ENCODE peak calls at places on chromosomes 16 and 17, in ten cellular contexts. One of them, this sample, is unnamed.

GRCh38 chr17:721540-721937 is 6.9 kb upstream of the VPS53 start:
- DNase-seq in nucleus accumbens: no peak
- DNase-seq in thoracic aorta: no peak
- DNase-seq in NCI-H524: no peak
- DNase-seq in H4: no peak
- DNase-seq in heart left ventricle: no peak
- DNase-seq in activated naive CD4-positive, alpha-beta T cell: no peak
- DNase-seq in memory B cell: no peak
- DNase-seq in ascending aorta: no peak
- DNase-seq in HT1080: no peak
- DNase-seq in this sample: no peak

GRCh38 chr16:48932216-48932855 is 322.4 kb upstream of the N4BP1 start:
- DNase-seq in nucleus accumbens: no peak
- DNase-seq in thoracic aorta: no peak
- DNase-seq in NCI-H524: no peak
- DNase-seq in H4: no peak
- DNase-seq in heart left ventricle: no peak
- DNase-seq in activated naive CD4-positive, alpha-beta T cell: no peak
- DNase-seq in memory B cell: no peak
- DNase-seq in ascending aorta: no peak
- DNase-seq in HT1080: no peak
- DNase-seq in this sample: no peak

GRCh38 chr17:31564883-31565297 is 173.4 kb downstream of the RAB11FIP4 start:
- DNase-seq in nucleus accumbens: no peak
- DNase-seq in thoracic aorta: no peak
- DNase-seq in NCI-H524: no peak
- DNase-seq in H4: peak; percentile 45
- DNase-seq in heart left ventricle: no peak
- DNase-seq in activated naive CD4-positive, alpha-beta T cell: no peak
- DNase-seq in memory B cell: no peak
- DNase-seq in ascending aorta: no peak
- DNase-seq in HT1080: no peak
- DNase-seq in this sample: peak; percentile 98

GRCh38 chr16:22787456-22788189 is 26.3 kb upstream of the HS3ST2 start:
- DNase-seq in nucleus accumbens: no peak
- DNase-seq in thoracic aorta: no peak
- DNase-seq in NCI-H524: no peak
- DNase-seq in H4: peak; percentile 98
- DNase-seq in heart left ventricle: no peak
- DNase-seq in activated naive CD4-positive, alpha-beta T cell: no peak
- DNase-seq in memory B cell: no peak
- DNase-seq in ascending aorta: no peak
- DNase-seq in HT1080: peak; percentile 98
- DNase-seq in this sample: no peak

GRCh38 chr16:30028438-30029093 is 2.5 kb downstream of the TLCD3B start:
- DNase-seq in nucleus accumbens: no peak
- DNase-seq in thoracic aorta: no peak
- DNase-seq in NCI-H524: no peak
- DNase-seq in H4: no peak
- DNase-seq in heart left ventricle: no peak
- DNase-seq in activated naive CD4-positive, alpha-beta T cell: no peak
- DNase-seq in memory B cell: no peak
- DNase-seq in ascending aorta: no peak
- DNase-seq in HT1080: no peak
- DNase-seq in this sample: no peak

GRCh38 chr17:73481672-73482071 is 162.6 kb downstream of the SDK2 start:
- DNase-seq in nucleus accumbens: no peak
- DNase-seq in thoracic aorta: no peak
- DNase-seq in NCI-H524: no peak
- DNase-seq in H4: no peak
- DNase-seq in heart left ventricle: no peak
- DNase-seq in activated naive CD4-positive, alpha-beta T cell: no peak
- DNase-seq in memory B cell: no peak
- DNase-seq in ascending aorta: no peak
- DNase-seq in HT1080: no peak
- DNase-seq in this sample: no peak

GRCh38 chr16:85514601-85515318 is 98.4 kb upstream of the GSE1 start:
- DNase-seq in nucleus accumbens: peak; percentile 24
- DNase-seq in thoracic aorta: peak; percentile 55
- DNase-seq in NCI-H524: no peak
- DNase-seq in H4: peak; percentile 94
- DNase-seq in heart left ventricle: peak; percentile 77
- DNase-seq in activated naive CD4-positive, alpha-beta T cell: no peak
- DNase-seq in memory B cell: no peak
- DNase-seq in ascending aorta: peak; percentile 35
- DNase-seq in HT1080: peak; percentile 85
- DNase-seq in this sample: peak; percentile 97

GRCh38 chr16:71722801-71723536 is 1.5 kb downstream of the PHLPP2 start:
- DNase-seq in nucleus accumbens: no peak
- DNase-seq in thoracic aorta: peak; percentile 8
- DNase-seq in NCI-H524: peak; percentile 51
- DNase-seq in H4: peak; percentile 62
- DNase-seq in heart left ventricle: peak; percentile 74
- DNase-seq in activated naive CD4-positive, alpha-beta T cell: peak; percentile 10
- DNase-seq in memory B cell: peak; percentile 61
- DNase-seq in ascending aorta: no peak
- DNase-seq in HT1080: peak; percentile 73
- DNase-seq in this sample: peak; percentile 94

GRCh38 chr17:31373150-31374082 is 18.1 kb upstream of the RAB11FIP4 start:
- DNase-seq in nucleus accumbens: no peak
- DNase-seq in thoracic aorta: no peak
- DNase-seq in NCI-H524: peak; percentile 53
- DNase-seq in H4: peak; percentile 54
- DNase-seq in heart left ventricle: no peak
- DNase-seq in activated naive CD4-positive, alpha-beta T cell: no peak
- DNase-seq in memory B cell: no peak
- DNase-seq in ascending aorta: no peak
- DNase-seq in HT1080: peak; percentile 61
- DNase-seq in this sample: peak; percentile 29

GRCh38 chr16:85465328-85466307 is 147.5 kb upstream of the GSE1 start:
- DNase-seq in nucleus accumbens: no peak
- DNase-seq in thoracic aorta: no peak
- DNase-seq in NCI-H524: no peak
- DNase-seq in H4: no peak
- DNase-seq in heart left ventricle: peak; percentile 91
- DNase-seq in activated naive CD4-positive, alpha-beta T cell: no peak
- DNase-seq in memory B cell: no peak
- DNase-seq in ascending aorta: no peak
- DNase-seq in HT1080: no peak
- DNase-seq in this sample: peak; percentile 28

GRCh38 chr16:47664653-47665325 is 203.7 kb downstream of the PHKB start:
- DNase-seq in nucleus accumbens: no peak
- DNase-seq in thoracic aorta: no peak
- DNase-seq in NCI-H524: no peak
- DNase-seq in H4: no peak
- DNase-seq in heart left ventricle: no peak
- DNase-seq in activated naive CD4-positive, alpha-beta T cell: no peak
- DNase-seq in memory B cell: no peak
- DNase-seq in ascending aorta: no peak
- DNase-seq in HT1080: no peak
- DNase-seq in this sample: no peak

GRCh38 chr17:62802531-62803205 is 5.4 kb downstream of the MARCHF10 start:
- DNase-seq in nucleus accumbens: no peak
- DNase-seq in thoracic aorta: no peak
- DNase-seq in NCI-H524: no peak
- DNase-seq in H4: no peak
- DNase-seq in heart left ventricle: no peak
- DNase-seq in activated naive CD4-positive, alpha-beta T cell: no peak
- DNase-seq in memory B cell: no peak
- DNase-seq in ascending aorta: no peak
- DNase-seq in HT1080: no peak
- DNase-seq in this sample: no peak

GRCh38 chr16:72894291-72895151 is 153.4 kb downstream of the ZFHX3 start:
- DNase-seq in nucleus accumbens: no peak
- DNase-seq in thoracic aorta: no peak
- DNase-seq in NCI-H524: no peak
- DNase-seq in H4: no peak
- DNase-seq in heart left ventricle: peak; percentile 60
- DNase-seq in activated naive CD4-positive, alpha-beta T cell: no peak
- DNase-seq in memory B cell: no peak
- DNase-seq in ascending aorta: no peak
- DNase-seq in HT1080: no peak
- DNase-seq in this sample: no peak

GRCh38 chr16:24116989-24117388 is 139.1 kb upstream of the CACNG3 start:
- DNase-seq in nucleus accumbens: no peak
- DNase-seq in thoracic aorta: no peak
- DNase-seq in NCI-H524: no peak
- DNase-seq in H4: no peak
- DNase-seq in heart left ventricle: no peak
- DNase-seq in activated naive CD4-positive, alpha-beta T cell: no peak
- DNase-seq in memory B cell: no peak
- DNase-seq in ascending aorta: no peak
- DNase-seq in HT1080: no peak
- DNase-seq in this sample: no peak

GRCh38 chr16:4944333-4945281 is 7.7 kb upstream of the PPL start:
- DNase-seq in nucleus accumbens: no peak
- DNase-seq in thoracic aorta: peak; percentile 89
- DNase-seq in NCI-H524: peak; percentile 26
- DNase-seq in H4: peak; percentile 97
- DNase-seq in heart left ventricle: peak; percentile 92
- DNase-seq in activated naive CD4-positive, alpha-beta T cell: no peak
- DNase-seq in memory B cell: no peak
- DNase-seq in ascending aorta: peak; percentile 90
- DNase-seq in HT1080: peak; percentile 99
- DNase-seq in this sample: peak; percentile 97

GRCh38 chr17:20263595-20263994 is 203.7 kb downstream of the LGALS9B start:
- DNase-seq in nucleus accumbens: no peak
- DNase-seq in thoracic aorta: no peak
- DNase-seq in NCI-H524: no peak
- DNase-seq in H4: no peak
- DNase-seq in heart left ventricle: no peak
- DNase-seq in activated naive CD4-positive, alpha-beta T cell: no peak
- DNase-seq in memory B cell: no peak
- DNase-seq in ascending aorta: no peak
- DNase-seq in HT1080: peak; percentile 6
- DNase-seq in this sample: peak; percentile 56

GRCh38 chr17:64632193-64632592 is 29.9 kb downstream of the SMURF2 start:
- DNase-seq in nucleus accumbens: no peak
- DNase-seq in thoracic aorta: no peak
- DNase-seq in NCI-H524: no peak
- DNase-seq in H4: no peak
- DNase-seq in heart left ventricle: no peak
- DNase-seq in activated naive CD4-positive, alpha-beta T cell: no peak
- DNase-seq in memory B cell: no peak
- DNase-seq in ascending aorta: no peak
- DNase-seq in HT1080: no peak
- DNase-seq in this sample: no peak

GRCh38 chr17:62101090-62101489 is 36.0 kb upstream of the MED13 start:
- DNase-seq in nucleus accumbens: no peak
- DNase-seq in thoracic aorta: no peak
- DNase-seq in NCI-H524: no peak
- DNase-seq in H4: no peak
- DNase-seq in heart left ventricle: no peak
- DNase-seq in activated naive CD4-positive, alpha-beta T cell: no peak
- DNase-seq in memory B cell: no peak
- DNase-seq in ascending aorta: no peak
- DNase-seq in HT1080: no peak
- DNase-seq in this sample: no peak

GRCh38 chr17:17971431-17972125 is 622 bp downstream of the TOM1L2 start:
- DNase-seq in nucleus accumbens: no peak
- DNase-seq in thoracic aorta: no peak
- DNase-seq in NCI-H524: no peak
- DNase-seq in H4: no peak
- DNase-seq in heart left ventricle: peak; percentile 58
- DNase-seq in activated naive CD4-positive, alpha-beta T cell: peak; percentile 22
- DNase-seq in memory B cell: peak; percentile 39
- DNase-seq in ascending aorta: no peak
- DNase-seq in HT1080: peak; percentile 20
- DNase-seq in this sample: no peak

GRCh38 chr17:44557653-44558285 is 485 bp downstream of the FZD2 start:
- DNase-seq in nucleus accumbens: no peak
- DNase-seq in thoracic aorta: no peak
- DNase-seq in NCI-H524: peak; percentile 19
- DNase-seq in H4: no peak
- DNase-seq in heart left ventricle: no peak
- DNase-seq in activated naive CD4-positive, alpha-beta T cell: no peak
- DNase-seq in memory B cell: peak; percentile 37
- DNase-seq in ascending aorta: no peak
- DNase-seq in HT1080: no peak
- DNase-seq in this sample: peak; percentile 44

GRCh38 chr16:8712589-8713361 is 38.4 kb downstream of the ABAT start:
- DNase-seq in nucleus accumbens: peak; percentile 25
- DNase-seq in thoracic aorta: no peak
- DNase-seq in NCI-H524: peak; percentile 84
- DNase-seq in H4: no peak
- DNase-seq in heart left ventricle: no peak
- DNase-seq in activated naive CD4-positive, alpha-beta T cell: no peak
- DNase-seq in memory B cell: no peak
- DNase-seq in ascending aorta: no peak
- DNase-seq in HT1080: no peak
- DNase-seq in this sample: no peak

GRCh38 chr16:11342021-11342855 is 3.0 kb upstream of the RMI2 start:
- DNase-seq in nucleus accumbens: no peak
- DNase-seq in thoracic aorta: no peak
- DNase-seq in NCI-H524: no peak
- DNase-seq in H4: no peak
- DNase-seq in heart left ventricle: no peak
- DNase-seq in activated naive CD4-positive, alpha-beta T cell: no peak
- DNase-seq in memory B cell: no peak
- DNase-seq in ascending aorta: no peak
- DNase-seq in HT1080: no peak
- DNase-seq in this sample: no peak

GRCh38 chr17:2064147-2064489 is 9.2 kb downstream of the HIC1 start:
- DNase-seq in nucleus accumbens: no peak
- DNase-seq in thoracic aorta: no peak
- DNase-seq in NCI-H524: no peak
- DNase-seq in H4: no peak
- DNase-seq in heart left ventricle: no peak
- DNase-seq in activated naive CD4-positive, alpha-beta T cell: no peak
- DNase-seq in memory B cell: no peak
- DNase-seq in ascending aorta: no peak
- DNase-seq in HT1080: no peak
- DNase-seq in this sample: no peak

GRCh38 chr17:18159551-18160120 is 24.0 kb upstream of the ALKBH5 start:
- DNase-seq in nucleus accumbens: no peak
- DNase-seq in thoracic aorta: no peak
- DNase-seq in NCI-H524: no peak
- DNase-seq in H4: no peak
- DNase-seq in heart left ventricle: no peak
- DNase-seq in activated naive CD4-positive, alpha-beta T cell: no peak
- DNase-seq in memory B cell: no peak
- DNase-seq in ascending aorta: no peak
- DNase-seq in HT1080: peak; percentile 17
- DNase-seq in this sample: no peak

GRCh38 chr16:11833951-11834695 is 17.2 kb downstream of the RSL1D1 start:
- DNase-seq in nucleus accumbens: no peak
- DNase-seq in thoracic aorta: no peak
- DNase-seq in NCI-H524: no peak
- DNase-seq in H4: peak; percentile 72
- DNase-seq in heart left ventricle: no peak
- DNase-seq in activated naive CD4-positive, alpha-beta T cell: no peak
- DNase-seq in memory B cell: no peak
- DNase-seq in ascending aorta: no peak
- DNase-seq in HT1080: peak; percentile 29
- DNase-seq in this sample: peak; percentile 61

GRCh38 chr16:12627394-12627793 is 176.3 kb downstream of the CPPED1 start:
- DNase-seq in nucleus accumbens: no peak
- DNase-seq in thoracic aorta: no peak
- DNase-seq in NCI-H524: no peak
- DNase-seq in H4: no peak
- DNase-seq in heart left ventricle: no peak
- DNase-seq in activated naive CD4-positive, alpha-beta T cell: no peak
- DNase-seq in memory B cell: no peak
- DNase-seq in ascending aorta: no peak
- DNase-seq in HT1080: peak; percentile 39
- DNase-seq in this sample: no peak

GRCh38 chr16:2763173-2763572 is 10.7 kb downstream of the SRRM2 start:
- DNase-seq in nucleus accumbens: no peak
- DNase-seq in thoracic aorta: no peak
- DNase-seq in NCI-H524: no peak
- DNase-seq in H4: no peak
- DNase-seq in heart left ventricle: no peak
- DNase-seq in activated naive CD4-positive, alpha-beta T cell: no peak
- DNase-seq in memory B cell: no peak
- DNase-seq in ascending aorta: no peak
- DNase-seq in HT1080: no peak
- DNase-seq in this sample: no peak

GRCh38 chr17:65193305-65194293 is 56.4 kb downstream of the RGS9 start:
- DNase-seq in nucleus accumbens: no peak
- DNase-seq in thoracic aorta: no peak
- DNase-seq in NCI-H524: no peak
- DNase-seq in H4: no peak
- DNase-seq in heart left ventricle: no peak
- DNase-seq in activated naive CD4-positive, alpha-beta T cell: no peak
- DNase-seq in memory B cell: no peak
- DNase-seq in ascending aorta: no peak
- DNase-seq in HT1080: no peak
- DNase-seq in this sample: no peak

This sample was measured in NCI-H226.